ENCODE peak calls at places on chromosomes 12 and 14, in five cellular contexts. One of them, this sample, is unnamed. For H3K4me1, the result is how much of the 10 kb centered on the place peaks cover.

GRCh38 chr14:67636361-67636919 is 16.7 kb downstream of the ARG2 start:
- DNase-seq in thyroid gland: peak
- DNase-seq in A549: no peak
- DNase-seq in ovary: no peak
- DNase-seq in body of pancreas: no peak
- DNase-seq in this sample: no peak

GRCh38 chr12:68280240-68280639 is 26.8 kb upstream of the IL22 start:
- DNase-seq in thyroid gland: no peak
- DNase-seq in A549: no peak
- DNase-seq in ovary: no peak
- DNase-seq in body of pancreas: no peak
- DNase-seq in this sample: no peak

GRCh38 chr14:64786296-64787149 is 82.3 kb downstream of the PLEKHG3 start:
- DNase-seq in thyroid gland: no peak
- DNase-seq in A549: no peak
- DNase-seq in ovary: no peak
- DNase-seq in body of pancreas: no peak
- DNase-seq in this sample: no peak

GRCh38 chr12:11553871-11554533 is 95.5 kb upstream of the ETV6 start:
- DNase-seq in thyroid gland: peak
- DNase-seq in A549: peak
- DNase-seq in ovary: no peak
- DNase-seq in body of pancreas: peak
- DNase-seq in this sample: no peak

GRCh38 chr14:96297000-96297399 is 41.0 kb downstream of the BDKRB1 start:
- DNase-seq in thyroid gland: no peak
- DNase-seq in A549: no peak
- DNase-seq in ovary: no peak
- DNase-seq in body of pancreas: no peak
- DNase-seq in this sample: no peak

GRCh38 chr14:67680941-67681340 is 6.5 kb upstream of the VTI1B start:
- DNase-seq in thyroid gland: no peak
- DNase-seq in A549: no peak
- DNase-seq in ovary: no peak
- DNase-seq in body of pancreas: no peak
- DNase-seq in this sample: no peak

GRCh38 chr14:59438148-59438766 is 26.9 kb downstream of the GPR135 start:
- DNase-seq in thyroid gland: no peak
- DNase-seq in A549: no peak
- DNase-seq in ovary: no peak
- DNase-seq in body of pancreas: no peak
- DNase-seq in this sample: no peak

GRCh38 chr14:95666450-95666849 is 19.8 kb upstream of the TCL1B start:
- DNase-seq in thyroid gland: no peak
- DNase-seq in A549: no peak
- DNase-seq in ovary: no peak
- DNase-seq in body of pancreas: no peak
- DNase-seq in this sample: no peak

GRCh38 chr12:130752692-130753230 is 36.7 kb upstream of the RIMBP2 start:
- DNase-seq in thyroid gland: no peak
- DNase-seq in A549: no peak
- DNase-seq in ovary: no peak
- DNase-seq in body of pancreas: no peak
- DNase-seq in this sample: no peak

GRCh38 chr12:13100882-13101769 is 2.3 kb downstream of the GSG1 start:
- DNase-seq in thyroid gland: peak
- DNase-seq in A549: peak
- DNase-seq in ovary: peak
- DNase-seq in body of pancreas: peak
- DNase-seq in this sample: peak

GRCh38 chr12:68350753-68351152 is 18.6 kb upstream of the MDM1 start:
- DNase-seq in thyroid gland: no peak
- DNase-seq in A549: no peak
- DNase-seq in ovary: no peak
- DNase-seq in body of pancreas: no peak
- DNase-seq in this sample: no peak

GRCh38 chr12:39116877-39117276 is 211.5 kb upstream of the CPNE8 start:
- DNase-seq in thyroid gland: no peak
- DNase-seq in A549: no peak
- DNase-seq in ovary: no peak
- DNase-seq in body of pancreas: no peak
- DNase-seq in this sample: no peak

GRCh38 chr12:26036877-26037276 is 78.4 kb downstream of the RASSF8 start:
- DNase-seq in thyroid gland: no peak
- DNase-seq in A549: no peak
- DNase-seq in ovary: no peak
- DNase-seq in body of pancreas: no peak
- DNase-seq in this sample: no peak

GRCh38 chr14:35480119-35480769 is 53.7 kb upstream of the INSM2 start:
- DNase-seq in thyroid gland: no peak
- DNase-seq in A549: no peak
- DNase-seq in ovary: no peak
- DNase-seq in body of pancreas: no peak
- DNase-seq in this sample: no peak

GRCh38 chr12:102302553-102302952 is 104.9 kb upstream of the PMCH start:
- DNase-seq in thyroid gland: no peak
- DNase-seq in A549: no peak
- DNase-seq in ovary: no peak
- DNase-seq in body of pancreas: no peak
- DNase-seq in this sample: no peak

GRCh38 chr12:46371718-46372130 is 849 bp downstream of the SLC38A2 start:
- DNase-seq in thyroid gland: peak
- DNase-seq in A549: peak
- DNase-seq in ovary: peak
- DNase-seq in body of pancreas: peak
- DNase-seq in this sample: peak

GRCh38 chr12:12718853-12719252 is 1.7 kb downstream of the CDKN1B start:
- DNase-seq in thyroid gland: no peak
- DNase-seq in A549: no peak
- DNase-seq in ovary: no peak
- DNase-seq in body of pancreas: no peak
- DNase-seq in this sample: no peak

GRCh38 chr12:121628037-121628436 is 1.7 kb downstream of the ORAI1 start:
- DNase-seq in thyroid gland: peak
- DNase-seq in A549: no peak
- DNase-seq in ovary: peak
- DNase-seq in body of pancreas: peak
- DNase-seq in this sample: peak

GRCh38 chr12:96487214-96487613 is 2.2 kb upstream of the CFAP54 start:
- DNase-seq in thyroid gland: no peak
- DNase-seq in A549: peak
- DNase-seq in ovary: no peak
- DNase-seq in body of pancreas: no peak
- DNase-seq in this sample: no peak

GRCh38 chr12:96493101-96493500 is 3.7 kb downstream of the CFAP54 start:
- DNase-seq in thyroid gland: no peak
- DNase-seq in A549: no peak
- DNase-seq in ovary: no peak
- DNase-seq in body of pancreas: no peak
- DNase-seq in this sample: no peak

GRCh38 chr12:96486751-96487150 is 2.6 kb upstream of the CFAP54 start:
- DNase-seq in thyroid gland: no peak
- DNase-seq in A549: no peak
- DNase-seq in ovary: no peak
- DNase-seq in body of pancreas: no peak
- DNase-seq in this sample: no peak

GRCh38 chr12:96487634-96488033 is 1.7 kb upstream of the CFAP54 start:
- DNase-seq in thyroid gland: no peak
- DNase-seq in A549: no peak
- DNase-seq in ovary: no peak
- DNase-seq in body of pancreas: no peak
- DNase-seq in this sample: no peak

DNA sequence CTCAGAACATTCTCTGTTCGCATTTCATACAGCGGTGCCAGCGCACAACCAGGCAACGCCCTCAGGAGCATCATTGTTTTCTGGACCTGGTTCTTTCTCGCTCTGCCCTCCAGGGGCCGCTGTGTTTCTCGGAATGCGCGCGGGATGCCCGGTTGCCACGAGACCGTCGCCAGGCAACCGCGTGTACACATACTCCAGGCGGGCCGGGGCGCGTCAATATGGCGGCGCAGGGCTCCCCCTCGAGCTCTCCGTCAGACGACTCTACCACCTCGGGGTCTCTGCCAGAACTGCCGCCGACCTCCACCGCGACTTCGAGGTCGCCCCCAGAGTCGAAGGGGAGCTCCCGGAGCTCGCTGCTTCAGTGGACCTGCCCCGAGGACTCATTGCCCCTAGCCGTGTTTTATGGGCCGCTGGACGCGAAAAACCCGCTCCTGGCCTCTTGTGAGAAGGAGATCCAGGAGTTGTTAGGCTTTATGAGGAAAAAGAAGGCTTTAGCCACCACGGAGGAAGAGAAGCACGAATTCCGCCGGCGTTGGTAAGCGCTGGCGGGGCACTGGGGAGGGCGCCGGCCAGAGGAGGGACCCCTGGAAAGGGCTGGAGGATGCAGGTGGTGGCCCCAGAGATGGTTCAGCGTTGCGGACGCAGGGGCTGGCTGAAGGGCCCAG is at the start of gene CFAP54:
- DNase-seq in thyroid gland: peak
- DNase-seq in A549: peak
- DNase-seq in ovary: peak
- DNase-seq in body of pancreas: peak
- DNase-seq in this sample: peak
- TF ChIP-seq CTCF in thyroid gland: peak
- TF ChIP-seq CTCF in A549: peak
- TF ChIP-seq CTCF in ovary: peak
- TF ChIP-seq CTCF in body of pancreas: peak
- TF ChIP-seq CTCF in this sample: peak

GRCh38 chr12:64625243-64626077 is 15.2 kb downstream of the RASSF3 start:
- DNase-seq in thyroid gland: peak
- DNase-seq in A549: peak
- DNase-seq in ovary: no peak
- DNase-seq in body of pancreas: peak
- DNase-seq in this sample: peak
- TF ChIP-seq POLR2A in thyroid gland: no peak
- TF ChIP-seq POLR2A in A549: peak
- TF ChIP-seq POLR2A in ovary: no peak
- TF ChIP-seq POLR2A in body of pancreas: no peak
- TF ChIP-seq POLR2A in this sample: no peak

GRCh38 chr14:93046696-93047050 is 69.1 kb downstream of the ITPK1 start:
- DNase-seq in thyroid gland: no peak
- DNase-seq in A549: no peak
- DNase-seq in ovary: no peak
- DNase-seq in body of pancreas: no peak
- DNase-seq in this sample: no peak

GRCh38 chr14:93045211-93045674 is 70.5 kb downstream of the ITPK1 start:
- DNase-seq in thyroid gland: no peak
- DNase-seq in A549: no peak
- DNase-seq in ovary: no peak
- DNase-seq in body of pancreas: no peak
- DNase-seq in this sample: no peak

GRCh38 chr14:93047187-93047586 is 68.5 kb downstream of the ITPK1 start:
- DNase-seq in thyroid gland: no peak
- DNase-seq in A549: no peak
- DNase-seq in ovary: no peak
- DNase-seq in body of pancreas: no peak
- DNase-seq in this sample: no peak

GRCh38 chr14:93044601-93045000 is 71.1 kb downstream of the ITPK1 start:
- DNase-seq in thyroid gland: no peak
- DNase-seq in A549: no peak
- DNase-seq in ovary: no peak
- DNase-seq in body of pancreas: no peak
- DNase-seq in this sample: no peak

DNA sequence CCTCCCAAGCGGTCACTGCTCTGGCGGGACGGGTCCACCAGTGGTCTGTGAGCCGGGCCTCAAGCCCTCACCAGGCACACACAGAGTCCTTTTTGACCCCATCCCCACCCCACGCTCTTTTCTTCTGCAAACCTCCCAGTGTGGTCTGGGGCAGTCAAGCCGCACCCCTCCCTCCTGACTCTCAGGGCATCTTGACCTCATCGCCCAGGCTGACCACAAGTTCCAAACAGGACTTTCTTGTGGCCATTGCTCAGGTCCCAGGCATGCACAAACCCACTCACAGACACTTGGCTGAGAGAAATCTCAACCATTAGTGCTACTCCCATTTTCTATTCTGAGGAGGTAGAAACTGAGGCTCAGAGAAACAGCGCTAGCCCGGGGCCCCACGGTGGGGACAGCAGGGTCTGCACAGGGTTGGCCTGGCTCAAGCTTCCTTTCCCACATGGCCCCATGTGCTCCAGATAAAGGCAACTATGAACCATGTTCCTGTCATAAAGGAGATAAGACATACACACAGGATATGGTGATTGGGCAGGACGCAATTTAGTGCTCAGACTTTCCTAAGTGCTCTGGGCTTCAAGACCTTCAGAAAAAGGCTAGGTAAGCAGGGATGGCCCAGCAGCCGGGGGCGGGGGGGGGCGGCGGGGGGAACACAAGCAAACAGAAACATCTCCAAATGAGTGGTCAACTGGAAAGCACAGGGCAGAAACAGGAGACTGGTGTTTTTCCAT is 69.6 kb downstream of the ITPK1 start:
- DNase-seq in thyroid gland: peak
- DNase-seq in A549: no peak
- DNase-seq in ovary: no peak
- DNase-seq in body of pancreas: no peak
- DNase-seq in this sample: no peak
- H3K4me1 ChIP-seq in thyroid gland: half or more
- H3K4me1 ChIP-seq in A549: half or more
- H3K4me1 ChIP-seq in ovary: under half
- H3K4me1 ChIP-seq in body of pancreas: half or more
- H3K4me1 ChIP-seq in this sample: under half

DNA sequence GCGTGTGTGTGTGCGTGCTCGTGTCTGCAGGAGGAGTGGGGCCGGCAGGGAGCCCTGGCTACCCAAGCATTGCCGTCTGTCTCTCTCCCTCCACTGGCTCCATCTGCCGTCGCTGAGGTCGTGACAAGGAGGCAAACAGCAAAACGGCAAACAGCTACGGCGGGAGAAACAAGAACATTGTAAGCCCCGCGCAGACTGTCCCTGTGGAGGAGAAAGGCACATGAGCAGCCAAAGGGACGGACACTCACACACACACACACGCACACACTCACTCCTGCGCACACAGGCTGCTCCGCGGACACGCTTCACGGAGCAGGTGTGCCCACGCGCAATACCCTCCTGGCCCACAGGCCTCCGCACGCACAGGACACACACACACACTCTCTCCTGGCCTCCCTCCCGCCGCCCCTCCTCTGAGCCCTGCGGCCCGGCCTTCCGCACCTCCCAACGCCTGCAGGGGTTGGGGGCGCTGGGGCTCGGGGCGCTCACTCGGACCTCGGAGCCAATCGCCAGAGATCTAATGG is 905 bp downstream of the CISTR start:
- DNase-seq in thyroid gland: peak
- DNase-seq in A549: no peak
- DNase-seq in ovary: peak
- DNase-seq in body of pancreas: no peak
- DNase-seq in this sample: peak
- TF ChIP-seq CTCF in thyroid gland: no peak
- TF ChIP-seq CTCF in A549: no peak
- TF ChIP-seq CTCF in ovary: no peak
- TF ChIP-seq CTCF in body of pancreas: no peak
- TF ChIP-seq CTCF in this sample: no peak

This sample was measured in Peyer's patch.